ENCODE peak calls at places on chromosomes 13 and 19, in six cellular contexts. A is EH, O is HL-60, C is fibroblast of the conjunctiva, G is T-helper 2 cell, R is KBM-7. D is an unnamed sample.

GRCh38 chr13:98507060-98507797 is 69.7 kb downstream of the STK24 start:
- DNase-seq in A (peak; percentile 79), O (no peak), C (no peak), G (no peak), R (peak; percentile 30), D (peak; percentile 48)

GRCh38 chr13:51780099-51780498 is 23.9 kb downstream of the DHRS12 start:
- DNase-seq in A (no peak), O (no peak), C (no peak), G (no peak), R (no peak), D (no peak)

GRCh38 chr13:98598043-98598442 is 21.1 kb upstream of the STK24 start:
- DNase-seq in A (peak; percentile 36), O (no peak), C (no peak), G (no peak), R (no peak), D (no peak)

GRCh38 chr19:35088514-35088913 is 27.1 kb upstream of the FXYD3 start:
- DNase-seq in A (peak; percentile 96), O (no peak), C (peak; percentile 37), G (no peak), R (no peak), D (peak; percentile 18)

GRCh38 chr13:114268344-114269280 is 12.8 kb upstream of the UPF3A start:
- DNase-seq in A (no peak), O (no peak), C (no peak), G (peak; percentile 27), R (no peak), D (no peak)

GRCh38 chr13:33787051-33787591 is 30.8 kb upstream of the RFC3 start:
- DNase-seq in A (peak; percentile 54), O (no peak), C (no peak), G (peak; percentile 12), R (peak; percentile 59), D (no peak)

GRCh38 chr13:110293649-110294048 is 13.3 kb downstream of the COL4A1 start:
- DNase-seq in A (no peak), O (no peak), C (no peak), G (no peak), R (no peak), D (no peak)

GRCh38 chr19:33403221-33403972 is 29.9 kb downstream of the CEBPG start:
- DNase-seq in A (no peak), O (no peak), C (no peak), G (no peak), R (no peak), D (no peak)

GRCh38 chr13:110756268-110756667 is 42.8 kb downstream of the ING1 start:
- DNase-seq in A (peak; percentile 64), O (no peak), C (no peak), G (no peak), R (no peak), D (no peak)

GRCh38 chr13:78102121-78102677 is 183.6 kb upstream of the EDNRB start:
- DNase-seq in A (peak; percentile 62), O (peak; percentile 74), C (peak; percentile 61), G (no peak), R (peak; percentile 60), D (peak; percentile 42)

GRCh38 chr19:2627855-2628254 is 74.6 kb downstream of the GNG7 start:
- DNase-seq in A (peak; percentile 40), O (no peak), C (no peak), G (no peak), R (no peak), D (no peak)

GRCh38 chr13:45257638-45258338 is 56.9 kb upstream of the KCTD4 start:
- DNase-seq in A (peak; percentile 74), O (no peak), C (no peak), G (no peak), R (no peak), D (no peak)

GRCh38 chr13:101511766-101512165 is 59.3 kb downstream of the ITGBL1 start:
- DNase-seq in A (peak; percentile 61), O (no peak), C (no peak), G (no peak), R (no peak), D (no peak)

GRCh38 chr13:112905990-112906641 is 62.9 kb upstream of the MCF2L start:
- DNase-seq in A (no peak), O (no peak), C (no peak), G (no peak), R (no peak), D (peak; percentile 58)

GRCh38 chr13:44313674-44314073 is 60.0 kb upstream of the SERP2 start:
- DNase-seq in A (peak; percentile 88), O (no peak), C (no peak), G (no peak), R (peak; percentile 45), D (no peak)

GRCh38 chr19:618247-618619 is 15.1 kb downstream of the POLRMT start:
- DNase-seq in A (no peak), O (no peak), C (no peak), G (no peak), R (no peak), D (no peak)

GRCh38 chr19:34254552-34255432 is at the start of gene GARRE1:
- DNase-seq in A (peak; percentile 63), O (peak; percentile 21), C (no peak), G (peak; percentile 31), R (peak; percentile 19), D (no peak)

GRCh38 chr13:39284801-39285388 is 246.6 kb downstream of the NHLRC3 start:
- DNase-seq in A (peak; percentile 25), O (no peak), C (no peak), G (no peak), R (no peak), D (no peak)

GRCh38 chr19:48330012-48330681 is 4.8 kb downstream of the EMP3 start:
- DNase-seq in A (peak; percentile 44), O (peak; percentile 93), C (no peak), G (peak; percentile 83), R (peak; percentile 95), D (peak; percentile 87)

D was measured in mucosa of gallbladder.